ENCODE peak calls at places on chromosomes 16 and 17, in seven cellular contexts. A is T-helper 9 cell; Q is activated naive CD8-positive, alpha-beta T cell treated with anti-CD3 and anti-CD28 coated beads, Interleukin-2, amount 50 U/mL, for 24 hours; M is stimulated activated CD8-positive, alpha-beta memory T cell treated with anti-CD3 and anti-CD28 coated beads, Interleukin-4, amount 100 ng/mL, for 24 hours; X is spleen; G is HCEC 1CT; T is cardiac muscle cell. D is an unnamed sample.

GRCh38 chr16:25585526-25585925 is 106.2 kb upstream of the HS3ST4 start:
- DNase-seq in A (no peak), Q (no peak), M (no peak), X (no peak), G (no peak), T (no peak), D (no peak)

GRCh38 chr16:53898993-53899392 is 195.0 kb downstream of the FTO start:
- DNase-seq in A (no peak), Q (no peak), M (no peak), X (no peak), G (no peak), T (no peak), D (no peak)

GRCh38 chr17:81239714-81240555 is 817 bp downstream of the NDUFAF8 start:
- DNase-seq in A (peak; percentile 13), Q (peak; percentile 56), M (peak; percentile 36), X (no peak), G (no peak), T (no peak), D (no peak)

GRCh38 chr16:3020247-3020603 is at the start of gene TNFRSF12A:
- DNase-seq in A (peak; percentile 54), Q (peak; percentile 76), M (peak; percentile 58), X (peak; percentile 94), G (peak; percentile 78), T (peak; percentile 92), D (peak; percentile 77)

GRCh38 chr16:56860226-56861020 is 4.6 kb upstream of the SLC12A3 start:
- DNase-seq in A (no peak), Q (peak; percentile 71), M (no peak), X (no peak), G (no peak), T (no peak), D (no peak)

GRCh38 chr17:57102122-57102521 is 17.1 kb downstream of the AKAP1 start:
- DNase-seq in A (no peak), Q (no peak), M (no peak), X (no peak), G (no peak), T (no peak), D (no peak)

GRCh38 chr16:59164461-59164860 is 430.3 kb upstream of the GOT2 start:
- DNase-seq in A (no peak), Q (no peak), M (no peak), X (no peak), G (no peak), T (peak; percentile 77), D (no peak)

GRCh38 chr17:30084773-30085172 is 31.8 kb upstream of the NSRP1 start:
- DNase-seq in A (no peak), Q (no peak), M (no peak), X (no peak), G (no peak), T (peak; percentile 27), D (no peak)

GRCh38 chr17:79036609-79037008 is 12.6 kb downstream of the C1QTNF1 start:
- DNase-seq in A (no peak), Q (no peak), M (no peak), X (no peak), G (peak; percentile 95), T (no peak), D (no peak)

GRCh38 chr17:42613699-42614295 is 4.3 kb downstream of the TUBG1 start:
- DNase-seq in A (no peak), Q (no peak), M (no peak), X (no peak), G (no peak), T (no peak), D (no peak)

GRCh38 chr16:81216114-81216513 is 22.4 kb upstream of the BCO1 start:
- DNase-seq in A (no peak), Q (no peak), M (no peak), X (no peak), G (no peak), T (no peak), D (no peak)

GRCh38 chr16:25134306-25134705 is 22.8 kb downstream of the LCMT1 start:
- DNase-seq in A (no peak), Q (no peak), M (no peak), X (no peak), G (no peak), T (no peak), D (no peak)

GRCh38 chr17:65017375-65017774 is 39.2 kb downstream of the GNA13 start:
- DNase-seq in A (no peak), Q (no peak), M (no peak), X (no peak), G (no peak), T (no peak), D (no peak)

GRCh38 chr17:83173180-83173996 is 94.0 kb downstream of the METRNL start:
- DNase-seq in A (no peak), Q (no peak), M (no peak), X (peak; percentile 72), G (no peak), T (no peak), D (no peak)

GRCh38 chr17:80718428-80718827 is 173.8 kb downstream of the RPTOR start:
- DNase-seq in A (no peak), Q (no peak), M (no peak), X (no peak), G (no peak), T (no peak), D (no peak)

D was measured in NT2/D1.